ENCODE peak calls at places on chromosomes 7 and 10, in eight cellular contexts. Z is AG09309, S is cardiac muscle cell, L is transverse colon, W is AG10803, M is progenitor cell of endocrine pancreas, Y is RWPE1, O is mammary epithelial cell. G is an unnamed sample.

GRCh38 chr7:88689821-88690220 is 69.7 kb upstream of the ZNF804B start:
- DNase-seq in O (no peak), Y (no peak), Z (no peak), W (no peak), S (no peak), M (no peak), L (no peak), G (no peak)

GRCh38 chr7:44259547-44260457 is 59.0 kb downstream of the YKT6 start:
- DNase-seq in Y (peak; percentile 63), W (peak; percentile 99), M (no peak), O (peak; percentile 71), Z (peak; percentile 93), S (no peak), L (peak; percentile 15), G (peak; percentile 85)

GRCh38 chr7:95840953-95841950 is 68.9 kb downstream of the DYNC1I1 start:
- DNase-seq in W (no peak), Y (peak; percentile 17), O (no peak), L (no peak), S (peak; percentile 60), M (no peak), Z (no peak), G (no peak)

GRCh38 chr7:157865351-157866165 is 528.8 kb downstream of the DNAJB6 start:
- DNase-seq in O (no peak), W (no peak), Z (no peak), L (no peak), M (no peak), Y (no peak), S (no peak), G (no peak)

GRCh38 chr7:86846494-86847190 is 202.9 kb downstream of the GRM3 start:
- DNase-seq in Z (no peak), W (no peak), Y (no peak), O (no peak), M (no peak), S (no peak), L (peak; percentile 54), G (no peak)

GRCh38 chr10:128711776-128712175 is 585.6 kb upstream of the MKI67 start:
- DNase-seq in O (no peak), Z (no peak), L (no peak), Y (no peak), W (no peak), M (no peak), S (no peak), G (no peak)

GRCh38 chr10:86536294-86536861 is 14.8 kb upstream of the WAPL start:
- DNase-seq in Y (no peak), S (no peak), M (no peak), Z (no peak), L (peak; percentile 13), W (no peak), O (no peak), G (no peak)

GRCh38 chr10:101061814-101062230 is at the start of gene KAZALD1:
- DNase-seq in M (no peak), O (no peak), Y (no peak), S (peak; percentile 54), W (no peak), Z (no peak), L (no peak), G (peak; percentile 65)

GRCh38 chr7:66500087-66500486 is 128.6 kb upstream of the KCTD7 start:
- DNase-seq in Y (no peak), L (no peak), M (no peak), Z (no peak), O (no peak), W (no peak), S (no peak), G (no peak)

GRCh38 chr7:155597753-155598140 is 46.7 kb upstream of the RBM33 start:
- DNase-seq in O (no peak), W (peak; percentile 55), L (no peak), S (no peak), Y (no peak), M (no peak), Z (no peak), G (no peak)

GRCh38 chr10:48651293-48651692 is 33.4 kb upstream of the WDFY4 start:
- DNase-seq in L (no peak), O (no peak), M (no peak), S (no peak), Z (no peak), Y (no peak), W (no peak), G (no peak)

GRCh38 chr10:19817251-19818046 is 1.2 kb downstream of the PLXDC2 start:
- DNase-seq in O (peak; percentile 60), M (peak; percentile 53), Y (no peak), Z (no peak), S (peak; percentile 47), L (peak; percentile 43), W (no peak), G (no peak)

GRCh38 chr7:36875794-36876193 is 151.5 kb upstream of the AOAH start:
- DNase-seq in L (no peak), O (no peak), S (no peak), M (no peak), Y (no peak), W (no peak), Z (no peak), G (peak; percentile 27)

GRCh38 chr7:94401411-94401810 is 6.7 kb downstream of the COL1A2 start:
- DNase-seq in S (no peak), Y (no peak), L (no peak), O (no peak), M (no peak), Z (no peak), W (peak; percentile 45), G (peak; percentile 2)

GRCh38 chr7:55898287-55898686 is 11.0 kb downstream of the ZNF713 start:
- DNase-seq in W (no peak), S (no peak), M (no peak), L (no peak), O (no peak), Y (no peak), Z (no peak), G (no peak)

GRCh38 chr10:10149899-10150298 is 867.8 kb upstream of the CELF2 start:
- DNase-seq in Y (no peak), Z (no peak), M (no peak), W (no peak), O (no peak), S (no peak), L (no peak), G (no peak)

GRCh38 chr7:94069154-94069739 is 65.1 kb upstream of the BET1 start:
- DNase-seq in M (no peak), L (no peak), W (no peak), Z (no peak), Y (no peak), O (no peak), S (no peak), G (no peak)

GRCh38 chr7:99615989-99616358 is 772 bp upstream of the ZSCAN25 start:
- DNase-seq in S (no peak), M (no peak), W (no peak), Z (no peak), Y (no peak), O (no peak), L (no peak), G (no peak)

GRCh38 chr7:47400001-47400400 is 181.9 kb downstream of the TNS3 start:
- DNase-seq in Y (no peak), S (no peak), W (no peak), O (no peak), L (no peak), M (no peak), Z (no peak), G (no peak)

DNA sequence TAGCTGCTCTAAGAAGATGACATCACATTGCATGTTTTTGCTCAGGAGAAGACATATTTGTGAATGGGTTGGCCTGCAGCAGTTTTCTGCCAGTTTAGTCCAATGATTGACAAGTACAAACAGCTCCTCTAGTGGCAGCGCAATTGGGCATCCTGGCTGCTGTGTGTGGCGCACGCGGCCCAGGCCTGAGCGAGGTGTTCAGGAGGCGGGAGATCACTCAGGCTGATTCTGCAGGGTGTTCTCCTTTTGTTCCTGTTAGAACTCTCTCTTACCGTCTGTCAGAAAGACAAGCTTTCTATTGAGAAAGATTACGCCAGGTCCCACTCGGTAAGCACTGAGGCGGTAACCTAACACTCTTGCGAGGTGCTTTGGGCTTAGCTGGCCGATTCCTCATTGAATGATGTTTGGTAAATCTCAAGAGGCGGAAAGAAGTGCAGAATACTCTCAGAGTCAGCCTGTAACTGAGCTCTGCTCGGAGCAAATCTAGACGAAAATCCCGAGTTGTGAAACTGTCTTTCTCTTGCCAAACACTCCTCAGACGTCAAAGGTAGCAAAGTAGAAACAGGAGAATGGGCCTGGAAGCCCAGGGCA is 219.2 kb upstream of the BMPER start:
- DNase-seq in O (no peak), Z (no peak), M (no peak), W (no peak), S (no peak), Y (no peak), L (no peak), G (no peak)
- TF ChIP-seq CTCF in O (no peak), Z (no peak), M (no peak), W (no peak), S (no peak), Y (no peak), L (no peak), G (no peak)

DNA sequence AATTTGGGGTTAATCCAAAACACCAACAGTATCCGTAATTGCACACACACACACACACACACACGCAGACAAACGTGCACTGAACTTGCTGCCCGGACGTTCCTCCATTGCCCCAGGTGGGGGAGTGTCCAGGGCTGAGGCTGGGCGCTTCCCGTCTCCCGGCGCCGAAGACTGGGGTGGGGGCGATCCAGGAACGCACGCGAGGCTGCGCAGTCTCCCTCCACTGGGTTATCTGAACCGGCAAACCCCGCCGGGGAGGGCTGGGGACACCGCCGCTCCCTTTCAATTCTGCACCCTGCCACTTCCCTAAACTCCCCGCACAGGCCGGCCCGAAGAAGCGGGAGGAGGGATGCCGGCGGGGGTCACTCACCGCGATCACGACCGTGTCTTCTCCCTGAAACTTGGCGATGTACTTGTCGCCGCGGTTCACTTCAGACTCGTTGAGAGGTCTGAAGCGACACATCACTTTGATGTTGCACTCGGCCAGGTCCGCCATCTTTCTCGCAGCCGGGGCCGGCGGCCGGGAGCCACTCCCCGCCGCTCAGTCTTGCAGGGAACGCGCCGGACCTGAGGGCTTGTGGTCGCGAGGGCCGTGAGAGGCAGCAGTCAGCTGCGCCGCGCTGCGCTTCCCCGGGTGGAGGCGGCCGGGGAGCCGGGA is 618 bp downstream of the KIF5B start:
- DNase-seq in M (peak; percentile 56), W (peak; percentile 58), L (peak; percentile 74), Y (peak; percentile 63), O (peak; percentile 63), Z (no peak), S (peak; percentile 88), G (peak; percentile 54)
- TF ChIP-seq CTCF in M (peak; percentile 12), W (peak; percentile 29), L (no peak), Y (no peak), O (no peak), Z (peak; percentile 18), S (peak; percentile 20), G (peak; percentile 7)

DNA sequence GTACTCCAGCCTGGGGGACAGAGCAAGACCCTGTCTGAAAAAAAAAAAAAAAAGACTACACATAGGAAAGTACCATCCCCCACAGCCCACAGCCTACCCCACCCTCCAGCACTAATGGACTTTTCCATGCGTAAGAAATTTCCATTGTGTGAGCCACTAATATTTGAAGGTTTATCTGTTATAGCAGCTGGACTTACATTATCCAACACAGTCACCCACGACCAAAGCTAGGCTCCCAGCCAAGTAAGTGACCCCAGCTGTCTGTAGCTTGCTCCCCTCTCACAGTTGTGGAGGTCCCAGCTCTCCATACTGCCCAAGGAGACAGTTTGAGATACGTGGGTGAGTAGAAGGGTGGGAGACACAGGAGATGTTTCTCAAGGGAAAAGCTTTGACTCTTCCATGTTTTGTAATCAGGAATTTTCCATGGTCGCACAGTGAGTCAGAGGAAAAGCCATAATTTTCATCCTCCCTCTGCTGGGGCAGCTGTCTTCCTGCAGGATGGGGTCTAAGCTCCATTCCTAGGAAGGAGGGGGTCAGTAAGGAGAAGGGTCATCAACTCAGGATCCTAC is 57.4 kb downstream of the CAV1 start:
- DNase-seq in Z (no peak), Y (peak; percentile 11), M (no peak), O (no peak), W (peak; percentile 75), L (no peak), S (no peak), G (peak; percentile 47)
- TF ChIP-seq CTCF in Z (peak; percentile 51), Y (no peak), M (no peak), O (no peak), W (peak; percentile 66), L (no peak), S (peak; percentile 43), G (peak; percentile 39)

GRCh38 chr10:37456456-37456855 is 331.1 kb downstream of the ANKRD30A start:
- DNase-seq in L (no peak), M (no peak), Y (no peak), S (no peak), O (no peak), W (no peak), Z (no peak), G (no peak)
- TF ChIP-seq CTCF in L (no peak), M (no peak), Y (no peak), S (no peak), O (no peak), W (no peak), Z (no peak), G (no peak)